ENCODE peak calls at places on chromosomes 4 and X, in four cellular contexts. Z is spleen, C is breast epithelium, Y is H1. X is an unnamed sample.
A peak's percentile ranks its signal among the peaks of the same experiment; 100 is the strongest.

GRCh38 chr4:1345905-1346780 is 865 bp upstream of the UVSSA start:
- DNase-seq in Z (peak; percentile 90), C (peak; percentile 39), Y (no peak), X (no peak)

GRCh38 chrX:34656842-34657780 is at the start of gene TMEM47:
- DNase-seq in Z (peak; percentile 73), C (peak; percentile 40), Y (peak; percentile 68), X (no peak)

GRCh38 chrX:9429767-9430166 is 35.1 kb upstream of the TBL1X start:
- DNase-seq in Z (no peak), C (no peak), Y (no peak), X (no peak)

GRCh38 chrX:153973127-153974002 is 811 bp downstream of the TMEM187 start:
- DNase-seq in Z (peak; percentile 80), C (no peak), Y (no peak), X (no peak)

GRCh38 chr4:1008840-1009646 is 2.4 kb upstream of the FGFRL1 start:
- DNase-seq in Z (peak; percentile 93), C (peak; percentile 41), Y (no peak), X (no peak)

GRCh38 chrX:136162827-136163427 is 15.6 kb downstream of the FHL1 start:
- DNase-seq in Z (no peak), C (no peak), Y (no peak), X (no peak)

GRCh38 chrX:50081282-50081955 is 119.4 kb downstream of the AKAP4 start:
- DNase-seq in Z (no peak), C (no peak), Y (no peak), X (no peak)

GRCh38 chr4:81052119-81053068 is 21.9 kb downstream of the BMP3 start:
- DNase-seq in Z (no peak), C (no peak), Y (peak; percentile 44), X (peak; percentile 66)

GRCh38 chr4:169270156-169270809 is 473 bp downstream of the SH3RF1 start:
- DNase-seq in Z (peak; percentile 87), C (peak; percentile 37), Y (no peak), X (no peak)

GRCh38 chr4:102299708-102300107 is 45.6 kb downstream of the SLC39A8 start:
- DNase-seq in Z (no peak), C (no peak), Y (no peak), X (no peak)

GRCh38 chrX:41789374-41789773 is 65.4 kb downstream of the GPR82 start:
- DNase-seq in Z (no peak), C (no peak), Y (no peak), X (no peak)

GRCh38 chr4:143424276-143424675 is 87.6 kb downstream of the GAB1 start:
- DNase-seq in Z (no peak), C (no peak), Y (no peak), X (no peak)

GRCh38 chr4:29278580-29278979 is 1441.6 kb upstream of the PCDH7 start:
- DNase-seq in Z (no peak), C (no peak), Y (no peak), X (no peak)

GRCh38 chr4:156615066-156615514 is 356.5 kb downstream of the PDGFC start:
- DNase-seq in Z (no peak), C (peak; percentile 19), Y (no peak), X (no peak)

GRCh38 chrX:118745570-118745969 is 18.2 kb downstream of the IL13RA1 start:
- DNase-seq in Z (no peak), C (no peak), Y (no peak), X (peak; percentile 22)

GRCh38 chrX:48617542-48618340 is 20.4 kb downstream of the WDR13 start:
- DNase-seq in Z (no peak), C (no peak), Y (no peak), X (no peak)

GRCh38 chr4:40506066-40506465 is 123.6 kb downstream of the RBM47 start:
- DNase-seq in Z (no peak), C (no peak), Y (no peak), X (no peak)

GRCh38 chr4:104465201-104465600 is 29.5 kb downstream of the CXXC4 start:
- DNase-seq in Z (no peak), C (no peak), Y (no peak), X (no peak)

DNA sequence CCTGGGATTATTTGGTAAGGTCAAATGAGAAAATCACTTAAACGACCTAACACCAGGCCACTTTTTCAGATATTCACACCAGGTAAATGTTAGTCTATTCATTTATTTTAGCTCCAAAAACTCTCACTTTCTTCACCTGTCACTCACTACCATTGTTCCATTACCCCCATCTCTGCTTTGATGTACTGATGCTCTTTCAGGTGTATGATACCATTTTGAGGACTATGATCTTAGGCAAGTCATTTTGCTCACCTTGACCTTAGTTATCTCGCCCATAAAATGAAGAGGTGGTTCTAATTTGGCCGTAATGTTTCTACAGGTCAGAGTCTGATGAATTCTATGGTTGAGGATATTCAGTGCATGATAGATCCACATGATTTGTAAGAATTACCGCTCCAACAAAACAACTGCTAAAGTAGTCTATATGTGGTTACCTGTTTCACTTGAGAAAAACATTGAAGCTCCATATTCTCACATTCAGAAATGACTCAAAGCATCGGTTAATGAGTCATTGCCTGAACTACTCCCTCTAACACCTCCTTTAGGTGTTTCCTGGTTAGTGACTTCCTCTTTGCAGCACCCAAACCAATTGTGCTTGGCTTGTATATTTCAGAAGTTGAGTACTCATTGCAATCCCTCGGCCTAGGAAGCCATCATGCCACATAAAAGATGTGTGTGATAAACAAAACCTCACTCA is 4.5 kb downstream of the DTHD1 start:
- DNase-seq in Z (no peak), C (no peak), Y (no peak), X (no peak)
- TF ChIP-seq POLR2AphosphoS5 in Z (no peak), C (no peak), Y (no peak), X (no peak)

GRCh38 chrX:147498796-147499195 is 412.9 kb upstream of the FMR1 start:
- DNase-seq in Z (no peak), C (no peak), Y (no peak), X (no peak)

DNA sequence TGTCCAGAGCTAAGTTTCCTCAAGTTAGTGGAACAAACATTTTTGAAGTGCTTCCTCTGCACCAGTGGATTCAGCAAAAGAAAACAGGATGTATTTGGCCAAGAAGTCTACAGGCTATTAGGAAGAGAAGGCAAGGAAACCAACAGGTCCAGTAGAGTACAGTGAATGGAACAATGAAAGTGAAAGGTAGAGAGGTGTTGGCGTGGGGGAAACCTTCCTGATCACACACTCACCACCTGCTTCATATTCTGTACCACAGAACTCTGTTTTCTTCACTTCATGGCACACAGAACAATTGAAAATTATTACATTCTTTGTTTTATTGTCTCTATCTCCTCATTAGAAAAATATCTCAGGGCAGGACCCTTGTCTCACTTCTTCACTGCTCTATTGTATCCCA is 417.4 kb upstream of the FMR1 start:
- DNase-seq in Z (no peak), C (no peak), Y (no peak), X (no peak)
- H3K36me3 ChIP-seq in Z (no peaks in the 10 kb centered on the region), C (no peaks in the 10 kb centered on the region), Y (no peaks in the 10 kb centered on the region), X (no peaks in the 10 kb centered on the region)

GRCh38 chr4:145217339-145217738 is 37.0 kb upstream of the OTUD4 start:
- DNase-seq in Z (no peak), C (no peak), Y (no peak), X (no peak)

GRCh38 chr4:145213245-145213644 is 32.9 kb upstream of the OTUD4 start:
- DNase-seq in Z (no peak), C (no peak), Y (no peak), X (no peak)

GRCh38 chr4:145218251-145218650 is 37.9 kb upstream of the OTUD4 start:
- DNase-seq in Z (no peak), C (no peak), Y (no peak), X (no peak)

DNA sequence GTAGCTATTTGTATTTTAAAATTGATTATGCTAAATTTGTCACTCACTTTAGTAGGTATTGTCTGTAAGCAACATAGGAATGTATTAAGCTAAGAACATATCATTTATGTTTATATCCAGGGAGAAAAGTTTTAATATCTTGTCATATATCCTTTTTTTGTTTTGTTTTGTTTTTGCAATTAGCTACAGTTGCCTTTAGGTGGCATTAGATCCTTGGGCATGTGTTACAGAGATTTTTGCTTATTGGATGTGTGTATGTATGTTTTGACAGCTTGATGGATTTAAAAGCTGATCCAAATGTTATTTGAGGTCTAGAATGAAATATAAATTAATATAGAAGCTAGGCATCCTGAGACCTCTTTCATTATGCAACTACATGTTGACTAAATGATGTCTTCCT is 36.1 kb upstream of the OTUD4 start:
- DNase-seq in Z (no peak), C (no peak), Y (no peak), X (no peak)
- TF ChIP-seq POLR2AphosphoS5 in Z (no peak), C (no peak), Y (no peak), X (no peak)

GRCh38 chr4:153616005-153616555 is 68.0 kb upstream of the TLR2 start:
- DNase-seq in Z (peak; percentile 21), C (no peak), Y (no peak), X (no peak)

GRCh38 chr4:153610623-153611376 is 73.3 kb upstream of the TLR2 start:
- DNase-seq in Z (no peak), C (no peak), Y (no peak), X (no peak)

GRCh38 chr4:153611679-153612078 is 72.4 kb upstream of the TLR2 start:
- DNase-seq in Z (no peak), C (no peak), Y (no peak), X (no peak)

GRCh38 chr4:153618831-153619230 is 65.2 kb upstream of the TLR2 start:
- DNase-seq in Z (no peak), C (no peak), Y (no peak), X (no peak)

GRCh38 chr4:153612878-153613277 is 71.2 kb upstream of the TLR2 start:
- DNase-seq in Z (no peak), C (no peak), Y (no peak), X (no peak)
- H3K36me3 ChIP-seq in Z (peaks cover 43% of the 10 kb centered on the region), C (no peaks in the 10 kb centered on the region), Y (peaks cover 24% of the 10 kb centered on the region), X (peaks cover 66% of the 10 kb centered on the region)

DNA sequence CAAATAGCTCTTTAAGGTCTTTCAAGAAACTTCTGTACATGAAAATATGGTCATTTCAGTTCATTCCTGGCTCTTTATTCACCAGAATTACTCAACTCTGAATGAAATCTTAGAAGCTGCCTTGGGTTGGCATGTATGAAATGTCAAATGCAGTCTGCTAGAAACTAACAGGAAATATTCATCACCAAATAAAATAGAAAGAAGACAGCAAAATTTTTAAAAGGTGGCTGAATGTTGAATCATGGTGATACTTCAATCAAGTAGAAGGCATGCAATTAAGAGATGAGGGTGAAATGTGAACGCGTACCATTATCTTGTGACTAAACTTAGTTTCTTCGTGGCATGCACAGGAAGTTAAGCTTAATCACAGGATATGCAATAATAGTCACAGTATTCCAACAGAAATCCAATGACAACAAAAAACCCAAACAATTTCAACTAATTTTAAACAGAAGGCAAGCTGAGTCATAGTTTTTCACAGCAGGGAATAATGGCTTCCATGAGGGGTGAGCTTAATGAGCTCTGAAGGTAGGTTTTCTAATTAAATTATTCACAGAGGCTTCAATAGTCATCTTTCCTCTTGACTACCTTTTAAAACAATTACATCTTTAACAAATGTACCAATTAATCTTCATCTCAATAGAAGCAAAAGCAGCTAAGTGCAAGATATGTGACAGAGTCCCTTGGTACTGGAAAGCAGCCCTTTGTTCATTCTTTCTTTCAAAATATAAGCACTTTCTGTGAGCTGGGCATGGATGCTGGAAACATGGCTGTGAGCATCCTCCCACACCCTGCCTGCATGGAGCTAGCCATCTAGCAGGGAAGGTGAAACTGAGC is 44.5 kb downstream of the SCFD2 start:
- DNase-seq in Z (no peak), C (no peak), Y (no peak), X (peak; percentile 78)
- TF ChIP-seq POLR2AphosphoS5 in Z (no peak), C (no peak), Y (no peak), X (no peak)

X was measured in SK-N-MC.